ENCODE peak calls at places on chromosomes 13 and 19, in six cellular contexts. W, I, Z, Y, S and O are unnamed samples. For H3K27me3, the result is how much of the 10 kb centered on the place peaks cover.

GRCh38 chr19:31286491-31286890 is 62.7 kb downstream of the TSHZ3 start:
- DNase-seq in W (no peak), I (no peak), Z (no peak), Y (no peak), S (no peak), O (no peak)

GRCh38 chr19:46725859-46726393 is 9.0 kb upstream of the PRKD2 start:
- DNase-seq in Y (no peak), I (no peak), Z (no peak), W (no peak), S (no peak), O (no peak)

GRCh38 chr19:40530091-40530901 is 46.4 kb upstream of the SHKBP1 start:
- DNase-seq in S (no peak), I (no peak), Z (peak), Y (no peak), W (peak), O (no peak)

GRCh38 chr13:110575322-110576069 is 14.0 kb upstream of the RAB20 start:
- DNase-seq in I (no peak), Z (no peak), S (no peak), W (peak), Y (no peak), O (peak)

GRCh38 chr13:19634129-19634740 is 776 bp downstream of the MPHOSPH8 start:
- DNase-seq in W (peak), S (peak), Z (no peak), Y (no peak), I (no peak), O (peak)

GRCh38 chr13:99085139-99085845 is 107.4 kb upstream of the DOCK9 start:
- DNase-seq in I (no peak), W (peak), S (no peak), Y (no peak), Z (no peak), O (no peak)

GRCh38 chr19:35207391-35207871 is 21.1 kb downstream of the FAM187B start:
- DNase-seq in I (no peak), Y (no peak), W (no peak), Z (no peak), S (no peak), O (no peak)

GRCh38 chr13:98972627-98973026 is 5.2 kb downstream of the DOCK9 start:
- DNase-seq in S (no peak), I (no peak), Z (no peak), Y (no peak), W (peak), O (no peak)

GRCh38 chr19:40055832-40056504 is at the start of gene ZNF780B:
- DNase-seq in S (peak), Y (peak), I (peak), Z (peak), W (peak), O (peak)

GRCh38 chr13:112446347-112446861 is 70.2 kb downstream of the SPACA7 start:
- DNase-seq in Z (no peak), Y (no peak), S (no peak), I (no peak), W (no peak), O (no peak)

GRCh38 chr19:33624586-33625153 is 2.9 kb downstream of the CHST8 start:
- DNase-seq in S (no peak), Z (no peak), W (no peak), Y (no peak), I (no peak), O (no peak)

GRCh38 chr13:98577823-98578285 is 947 bp upstream of the STK24 start:
- DNase-seq in Y (no peak), Z (peak), S (no peak), I (no peak), W (no peak), O (no peak)

GRCh38 chr13:23751195-23751594 is 138.0 kb downstream of the MIPEP start:
- DNase-seq in Y (no peak), W (no peak), S (no peak), I (no peak), Z (no peak), O (no peak)

GRCh38 chr19:53308339-53308811 is 25.2 kb upstream of the ZNF845 start:
- DNase-seq in W (peak), I (no peak), Z (peak), Y (no peak), S (peak), O (no peak)

GRCh38 chr19:10155834-10156233 is 36.1 kb upstream of the EIF3G start:
- DNase-seq in I (no peak), Y (no peak), Z (no peak), S (no peak), W (no peak), O (no peak)

GRCh38 chr13:28707629-28708427 is 10.9 kb downstream of the SLC46A3 start:
- DNase-seq in Z (no peak), I (no peak), Y (peak), S (no peak), W (no peak), O (peak)

GRCh38 chr19:21256722-21257121 is 72.5 kb downstream of the ZNF708 start:
- DNase-seq in S (no peak), W (peak), Z (no peak), Y (no peak), I (no peak), O (no peak)

GRCh38 chr13:112229445-112229844 is 146.7 kb upstream of the SPACA7 start:
- DNase-seq in W (no peak), Z (no peak), Y (no peak), S (no peak), I (no peak), O (no peak)

GRCh38 chr19:38557205-38557799 is 60.5 kb downstream of the MAP4K1 start:
- DNase-seq in S (no peak), W (no peak), Z (no peak), I (no peak), Y (no peak), O (peak)

GRCh38 chr19:41912899-41913475 is 15.3 kb downstream of the ERFL start:
- DNase-seq in W (no peak), I (no peak), Z (no peak), S (no peak), Y (no peak), O (no peak)
- H3K27me3 ChIP-seq in W (half or more), I (under half), Z (under half), S (under half), Y (half or more), O (under half)

GRCh38 chr13:73138967-73139491 is 80.2 kb downstream of the KLF5 start:
- DNase-seq in Y (no peak), W (no peak), S (no peak), Z (no peak), I (no peak), O (peak)

GRCh38 chr13:73142091-73142490 is 83.3 kb downstream of the KLF5 start:
- DNase-seq in Z (no peak), I (no peak), W (peak), Y (no peak), S (no peak), O (peak)

GRCh38 chr13:73138276-73138950 is 79.6 kb downstream of the KLF5 start:
- DNase-seq in S (no peak), I (no peak), Y (peak), W (no peak), Z (peak), O (no peak)

GRCh38 chr13:73141292-73141771 is 82.5 kb downstream of the KLF5 start:
- DNase-seq in Z (no peak), Y (no peak), I (no peak), W (peak), S (no peak), O (peak)

DNA sequence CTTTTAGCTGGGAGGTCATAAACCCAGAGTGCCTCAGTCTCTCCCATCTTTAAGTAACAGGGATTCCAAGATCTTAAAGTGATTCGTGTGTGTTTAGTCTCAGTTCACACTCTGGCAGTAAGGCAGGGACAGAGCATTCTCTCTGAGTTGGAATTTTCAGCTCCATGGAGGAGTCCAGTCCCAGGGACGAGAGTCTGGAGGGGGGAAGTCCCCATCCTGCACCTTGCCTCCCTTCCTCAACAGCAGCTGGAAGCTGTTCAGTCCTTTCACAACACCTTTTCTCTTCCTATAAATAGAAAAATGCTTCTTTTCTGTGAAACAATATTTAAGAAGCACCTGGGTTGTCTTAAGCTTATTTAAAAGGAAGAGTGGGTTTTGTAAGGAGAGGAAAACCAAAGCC is 82.0 kb downstream of the KLF5 start:
- DNase-seq in S (no peak), W (no peak), Y (no peak), I (no peak), Z (no peak), O (peak)
- H3K4me3 ChIP-seq in S (no peak), W (no peak), Y (no peak), I (no peak), Z (no peak), O (no peak)

GRCh38 chr13:46640843-46641242 is 87.9 kb downstream of the LRCH1 start:
- DNase-seq in S (no peak), W (no peak), Z (no peak), Y (no peak), I (no peak), O (no peak)

GRCh38 chr13:46636451-46636850 is 83.5 kb downstream of the LRCH1 start:
- DNase-seq in Y (no peak), Z (no peak), S (no peak), W (no peak), I (no peak), O (no peak)

GRCh38 chr13:46638262-46638661 is 85.3 kb downstream of the LRCH1 start:
- DNase-seq in W (no peak), Z (no peak), S (no peak), Y (no peak), I (no peak), O (no peak)

GRCh38 chr13:46639033-46639981 is 86.3 kb downstream of the LRCH1 start:
- DNase-seq in W (peak), Z (no peak), Y (no peak), I (no peak), S (no peak), O (no peak)

DNA sequence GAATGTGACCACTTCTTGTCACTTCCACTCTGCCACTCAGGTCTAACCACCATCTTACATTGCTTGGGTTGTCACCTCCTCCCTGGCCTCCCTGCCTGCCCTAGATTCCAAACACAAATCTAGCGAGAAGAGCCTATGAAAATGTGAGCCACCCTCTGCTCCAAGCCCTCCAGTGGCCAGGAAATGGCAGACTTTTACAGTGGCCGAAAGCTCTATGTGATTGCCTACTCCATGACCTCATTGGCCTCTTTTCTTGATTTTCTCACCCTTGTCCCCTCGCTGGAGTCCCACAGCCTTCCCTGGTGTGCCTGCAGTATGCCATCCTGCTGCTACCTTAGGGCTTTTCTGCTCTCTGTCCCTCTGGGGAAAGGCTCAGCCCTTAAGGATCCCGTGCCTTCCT is 84.2 kb downstream of the LRCH1 start:
- DNase-seq in W (peak), Z (no peak), Y (no peak), I (no peak), S (no peak), O (no peak)
- H3K27ac ChIP-seq in W (peak), Z (no peak), Y (no peak), I (no peak), S (no peak), O (no peak)

GRCh38 chr13:106859505-106859904 is 291.6 kb upstream of the ARGLU1 start:
- DNase-seq in Z (no peak), Y (no peak), I (no peak), W (no peak), S (no peak), O (no peak)
- H3K27me3 ChIP-seq in Z (under half), Y (under half), I (under half), W (under half), S (under half), O (under half)

GRCh38 chr13:50512602-50513527 is 330.6 kb downstream of the DLEU7 start:
- DNase-seq in Z (no peak), W (peak), I (peak), Y (no peak), S (peak), O (peak)
- H3K4me3 ChIP-seq in Z (no peak), W (no peak), I (peak), Y (peak), S (peak), O (peak)

DNA sequence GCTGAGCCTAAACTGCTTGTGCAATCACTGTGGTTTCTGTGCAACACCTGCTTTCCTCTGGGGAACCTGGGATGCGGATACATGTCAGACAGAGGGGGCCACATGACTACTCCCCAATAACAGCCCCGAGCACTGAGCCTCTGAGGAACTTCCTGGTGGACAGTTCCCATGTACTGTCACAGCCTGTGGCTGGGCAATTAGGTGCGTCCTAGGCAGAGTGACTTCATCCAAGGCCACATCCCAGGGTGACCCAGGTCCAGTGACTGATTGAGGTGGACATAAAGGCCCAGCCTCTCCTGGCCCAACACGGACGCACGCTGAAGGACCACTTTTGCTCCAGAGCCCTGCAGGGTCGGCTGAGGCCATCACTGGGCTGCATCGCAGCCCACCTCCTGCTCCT is 24.0 kb downstream of the VRK3 start:
- DNase-seq in I (no peak), W (no peak), Z (no peak), Y (no peak), S (no peak), O (no peak)
- H3K27ac ChIP-seq in I (no peak), W (no peak), Z (no peak), Y (no peak), S (no peak), O (no peak)

GRCh38 chr19:50874185-50874584 is 946 bp downstream of the KLK2 start:
- DNase-seq in S (no peak), W (no peak), Z (no peak), Y (no peak), I (no peak), O (no peak)
- H3K27me3 ChIP-seq in S (under half), W (half or more), Z (under half), Y (under half), I (under half), O (under half)

DNA sequence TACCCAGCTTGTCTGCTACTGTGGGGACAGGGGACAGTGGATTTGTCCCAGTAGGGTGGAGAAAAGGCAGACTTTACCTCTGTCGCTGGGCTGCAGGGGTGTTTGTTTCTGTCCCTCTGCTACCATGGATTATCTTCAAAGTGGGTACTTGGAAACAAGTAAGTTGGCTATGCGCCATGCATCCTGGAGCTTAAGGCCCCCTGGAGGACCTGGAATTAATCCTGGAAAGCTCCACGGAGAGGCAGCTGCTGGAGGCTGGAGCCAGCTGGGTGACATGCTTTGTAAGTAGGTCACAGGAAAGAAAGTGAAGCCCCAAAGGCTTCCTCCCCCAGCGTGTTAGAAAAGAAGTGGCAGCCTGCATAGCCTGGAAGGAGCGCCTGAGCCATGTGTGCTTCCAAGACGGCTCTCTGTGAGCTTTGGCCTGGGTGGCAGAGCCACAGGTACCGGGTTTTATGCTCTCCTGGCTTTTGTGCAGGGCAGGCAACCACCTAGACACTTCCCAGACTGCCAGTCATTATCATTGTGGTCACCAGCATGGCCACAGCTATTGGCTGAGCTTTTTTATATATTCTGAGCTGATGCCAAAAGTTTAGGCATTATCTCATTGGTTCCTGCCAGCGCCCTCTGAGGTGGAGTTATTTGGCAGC is 9.5 kb downstream of the B3GLCT start:
- DNase-seq in Z (peak), Y (no peak), S (peak), W (peak), I (no peak), O (no peak)
- H3K4me3 ChIP-seq in Z (no peak), Y (no peak), S (no peak), W (no peak), I (no peak), O (no peak)

GRCh38 chr19:45468803-45469131 is 971 bp downstream of the FOSB start:
- DNase-seq in S (no peak), I (no peak), Z (no peak), Y (no peak), W (no peak), O (no peak)
- H3K27ac ChIP-seq in S (peak), I (peak), Z (peak), Y (peak), W (peak), O (peak)

GRCh38 chr13:106594986-106595385 is 27.0 kb upstream of the ARGLU1 start:
- DNase-seq in Z (no peak), Y (no peak), I (no peak), S (no peak), W (no peak), O (no peak)
- H3K27me3 ChIP-seq in Z (under half), Y (under half), I (under half), S (under half), W (under half), O (under half)